ENCODE peak calls at places on chromosomes 12 and 14, in four cellular contexts. One of them, this sample, is unnamed.

GRCh38 chr12:54125950-54126695 is 62.7 kb downstream of the SMUG1 start:
- DNase-seq in left colon: peak; percentile 24
- DNase-seq in mesenteric fat pad: no peak
- DNase-seq in caudate nucleus: no peak
- DNase-seq in this sample: peak; percentile 33

GRCh38 chr12:15114501-15114900 is 106.7 kb downstream of the RERG start:
- DNase-seq in mesenteric fat pad: no peak
- DNase-seq in caudate nucleus: no peak
- DNase-seq in left colon: no peak
- DNase-seq in this sample: no peak

GRCh38 chr12:105222726-105223357 is 13.1 kb downstream of the APPL2 start:
- DNase-seq in mesenteric fat pad: no peak
- DNase-seq in left colon: no peak
- DNase-seq in caudate nucleus: no peak
- DNase-seq in this sample: no peak

GRCh38 chr12:120710805-120711296 is 593 bp downstream of the UNC119B start:
- DNase-seq in left colon: peak; percentile 47
- DNase-seq in caudate nucleus: peak; percentile 41
- DNase-seq in mesenteric fat pad: no peak
- DNase-seq in this sample: no peak

GRCh38 chr12:69672195-69672594 is 26.9 kb downstream of the BEST3 start:
- DNase-seq in caudate nucleus: no peak
- DNase-seq in mesenteric fat pad: no peak
- DNase-seq in left colon: no peak
- DNase-seq in this sample: no peak

GRCh38 chr12:12010277-12011031 is 60.3 kb upstream of the BCL2L14 start:
- DNase-seq in caudate nucleus: peak; percentile 40
- DNase-seq in left colon: peak; percentile 40
- DNase-seq in mesenteric fat pad: no peak
- DNase-seq in this sample: peak; percentile 16

GRCh38 chr12:63348544-63348943 is 197.5 kb upstream of the AVPR1A start:
- DNase-seq in left colon: no peak
- DNase-seq in mesenteric fat pad: no peak
- DNase-seq in caudate nucleus: no peak
- DNase-seq in this sample: no peak

GRCh38 chr12:76346236-76346635 is 2.0 kb downstream of the BBS10 start:
- DNase-seq in mesenteric fat pad: no peak
- DNase-seq in caudate nucleus: no peak
- DNase-seq in left colon: no peak
- DNase-seq in this sample: no peak

GRCh38 chr12:12423367-12423766 is 66.5 kb downstream of the BORCS5 start:
- DNase-seq in caudate nucleus: no peak
- DNase-seq in mesenteric fat pad: no peak
- DNase-seq in left colon: no peak
- DNase-seq in this sample: no peak

GRCh38 chr14:67566908-67567307 is 33.2 kb downstream of the PIGH start:
- DNase-seq in mesenteric fat pad: peak; percentile 79
- DNase-seq in caudate nucleus: peak; percentile 20
- DNase-seq in left colon: no peak
- DNase-seq in this sample: no peak

GRCh38 chr12:75816892-75817291 is 214.7 kb downstream of the PHLDA1 start:
- DNase-seq in left colon: no peak
- DNase-seq in mesenteric fat pad: no peak
- DNase-seq in caudate nucleus: no peak
- DNase-seq in this sample: no peak

GRCh38 chr12:51270067-51270846 is at the start of gene SMAGP:
- DNase-seq in caudate nucleus: no peak
- DNase-seq in mesenteric fat pad: peak; percentile 91
- DNase-seq in left colon: peak; percentile 90
- DNase-seq in this sample: peak; percentile 85

GRCh38 chr14:91745329-91745728 is 13.4 kb upstream of the CATSPERB start:
- DNase-seq in caudate nucleus: no peak
- DNase-seq in left colon: no peak
- DNase-seq in mesenteric fat pad: no peak
- DNase-seq in this sample: no peak

GRCh38 chr12:57235012-57235727 is 5.7 kb downstream of the SHMT2 start:
- DNase-seq in left colon: no peak
- DNase-seq in caudate nucleus: no peak
- DNase-seq in mesenteric fat pad: no peak
- DNase-seq in this sample: no peak

GRCh38 chr12:132904718-132905328 is 17.4 kb upstream of the CHFR start:
- DNase-seq in mesenteric fat pad: peak; percentile 92
- DNase-seq in caudate nucleus: peak; percentile 77
- DNase-seq in left colon: peak; percentile 81
- DNase-seq in this sample: peak; percentile 75

GRCh38 chr12:106321139-106321850 is 18.8 kb downstream of the TCP11L2 start:
- DNase-seq in mesenteric fat pad: no peak
- DNase-seq in left colon: no peak
- DNase-seq in caudate nucleus: no peak
- DNase-seq in this sample: no peak

GRCh38 chr14:68444449-68445168 is 348.3 kb downstream of the ZFP36L1 start:
- DNase-seq in left colon: no peak
- DNase-seq in caudate nucleus: no peak
- DNase-seq in mesenteric fat pad: no peak
- DNase-seq in this sample: peak; percentile 80

GRCh38 chr14:61889914-61890351 is 127.7 kb downstream of the SNAPC1 start:
- DNase-seq in left colon: no peak
- DNase-seq in mesenteric fat pad: no peak
- DNase-seq in caudate nucleus: no peak
- DNase-seq in this sample: no peak

GRCh38 chr14:75401356-75401755 is 26.5 kb upstream of the JDP2 start:
- DNase-seq in mesenteric fat pad: no peak
- DNase-seq in caudate nucleus: no peak
- DNase-seq in left colon: peak; percentile 40
- DNase-seq in this sample: no peak

GRCh38 chr12:5309654-5310053 is 122.3 kb upstream of the NTF3 start:
- DNase-seq in left colon: peak; percentile 5
- DNase-seq in caudate nucleus: no peak
- DNase-seq in mesenteric fat pad: no peak
- DNase-seq in this sample: no peak

GRCh38 chr14:31425905-31426304 is 5.6 kb upstream of the HEATR5A start:
- DNase-seq in left colon: no peak
- DNase-seq in caudate nucleus: no peak
- DNase-seq in mesenteric fat pad: no peak
- DNase-seq in this sample: no peak

GRCh38 chr12:96872946-96873345 is 34.1 kb upstream of the NEDD1 start:
- DNase-seq in left colon: no peak
- DNase-seq in mesenteric fat pad: no peak
- DNase-seq in caudate nucleus: no peak
- DNase-seq in this sample: no peak

GRCh38 chr12:124747426-124748161 is 116.1 kb downstream of the SCARB1 start:
- DNase-seq in left colon: peak; percentile 33
- DNase-seq in mesenteric fat pad: no peak
- DNase-seq in caudate nucleus: no peak
- DNase-seq in this sample: peak; percentile 52

GRCh38 chr12:119649202-119649808 is 18.6 kb upstream of the PRKAB1 start:
- DNase-seq in mesenteric fat pad: no peak
- DNase-seq in caudate nucleus: no peak
- DNase-seq in left colon: no peak
- DNase-seq in this sample: no peak

GRCh38 chr14:39265032-39265431 is 31.3 kb downstream of the MIA2 start:
- DNase-seq in mesenteric fat pad: no peak
- DNase-seq in left colon: no peak
- DNase-seq in caudate nucleus: no peak
- DNase-seq in this sample: no peak